ENCODE peak calls at places on chromosomes 4 and X, in seven cellular contexts. One of them, this sample, is unnamed. For H3K4me1, the result is how much of the 10 kb centered on the place peaks cover.

GRCh38 chr4:172927096-172927495 is 241.5 kb upstream of the GALNT7 start:
- DNase-seq in kidney: no peak
- DNase-seq in fibroblast of lung: no peak
- DNase-seq in mammary epithelial cell: no peak
- DNase-seq in testis: no peak
- DNase-seq in neural progenitor cell: no peak
- DNase-seq in colonic mucosa: no peak
- DNase-seq in this sample: no peak

GRCh38 chr4:88616275-88616996 is 24.2 kb downstream of the HERC3 start:
- DNase-seq in kidney: no peak
- DNase-seq in fibroblast of lung: peak
- DNase-seq in mammary epithelial cell: peak
- DNase-seq in testis: no peak
- DNase-seq in neural progenitor cell: no peak
- DNase-seq in colonic mucosa: no peak
- DNase-seq in this sample: no peak

GRCh38 chrX:51569561-51569960 is 49.2 kb downstream of the CENPVL3 start:
- DNase-seq in kidney: no peak
- DNase-seq in fibroblast of lung: no peak
- DNase-seq in mammary epithelial cell: peak
- DNase-seq in testis: no peak
- DNase-seq in neural progenitor cell: no peak
- DNase-seq in colonic mucosa: no peak
- DNase-seq in this sample: no peak

GRCh38 chr4:29459926-29460325 is 1260.2 kb upstream of the PCDH7 start:
- DNase-seq in kidney: no peak
- DNase-seq in fibroblast of lung: peak
- DNase-seq in mammary epithelial cell: no peak
- DNase-seq in testis: no peak
- DNase-seq in neural progenitor cell: no peak
- DNase-seq in colonic mucosa: no peak
- DNase-seq in this sample: no peak

GRCh38 chr4:109972786-109973528 is 60.3 kb downstream of the EGF start:
- DNase-seq in kidney: no peak
- DNase-seq in fibroblast of lung: no peak
- DNase-seq in mammary epithelial cell: no peak
- DNase-seq in testis: no peak
- DNase-seq in neural progenitor cell: peak
- DNase-seq in colonic mucosa: peak
- DNase-seq in this sample: no peak

GRCh38 chr4:183096276-183096965 is 2.6 kb upstream of the WWC2 start:
- DNase-seq in kidney: no peak
- DNase-seq in fibroblast of lung: no peak
- DNase-seq in mammary epithelial cell: no peak
- DNase-seq in testis: no peak
- DNase-seq in neural progenitor cell: peak
- DNase-seq in colonic mucosa: no peak
- DNase-seq in this sample: no peak

GRCh38 chrX:100946521-100946920 is 17.8 kb upstream of the XKRX start:
- DNase-seq in kidney: no peak
- DNase-seq in fibroblast of lung: peak
- DNase-seq in mammary epithelial cell: no peak
- DNase-seq in testis: no peak
- DNase-seq in neural progenitor cell: no peak
- DNase-seq in colonic mucosa: no peak
- DNase-seq in this sample: no peak

GRCh38 chr4:39526283-39526682 is 956 bp downstream of the UGDH start:
- DNase-seq in kidney: no peak
- DNase-seq in fibroblast of lung: no peak
- DNase-seq in mammary epithelial cell: no peak
- DNase-seq in testis: no peak
- DNase-seq in neural progenitor cell: peak
- DNase-seq in colonic mucosa: no peak
- DNase-seq in this sample: no peak

GRCh38 chrX:46575991-46576392 is 2.4 kb downstream of the CHST7 start:
- DNase-seq in kidney: no peak
- DNase-seq in fibroblast of lung: peak
- DNase-seq in mammary epithelial cell: peak
- DNase-seq in testis: peak
- DNase-seq in neural progenitor cell: peak
- DNase-seq in colonic mucosa: peak
- DNase-seq in this sample: peak

GRCh38 chr4:22389240-22389871 is 126.5 kb downstream of the ADGRA3 start:
- DNase-seq in kidney: no peak
- DNase-seq in fibroblast of lung: peak
- DNase-seq in mammary epithelial cell: peak
- DNase-seq in testis: peak
- DNase-seq in neural progenitor cell: peak
- DNase-seq in colonic mucosa: peak
- DNase-seq in this sample: no peak

GRCh38 chr4:76930721-76931481 is 18.7 kb upstream of the SEPTIN11 start:
- DNase-seq in kidney: no peak
- DNase-seq in fibroblast of lung: no peak
- DNase-seq in mammary epithelial cell: peak
- DNase-seq in testis: no peak
- DNase-seq in neural progenitor cell: no peak
- DNase-seq in colonic mucosa: no peak
- DNase-seq in this sample: no peak

GRCh38 chr4:103054030-103054429 is 22.5 kb downstream of the SLC9B2 start:
- DNase-seq in kidney: no peak
- DNase-seq in fibroblast of lung: no peak
- DNase-seq in mammary epithelial cell: no peak
- DNase-seq in testis: no peak
- DNase-seq in neural progenitor cell: no peak
- DNase-seq in colonic mucosa: no peak
- DNase-seq in this sample: peak

GRCh38 chr4:158255727-158256324 is 45.5 kb downstream of the TMEM144 start:
- DNase-seq in kidney: no peak
- DNase-seq in fibroblast of lung: peak
- DNase-seq in mammary epithelial cell: peak
- DNase-seq in testis: no peak
- DNase-seq in neural progenitor cell: peak
- DNase-seq in colonic mucosa: no peak
- DNase-seq in this sample: no peak

GRCh38 chr4:52751349-52751911 is at the start of gene ERVMER34-1:
- DNase-seq in kidney: peak
- DNase-seq in fibroblast of lung: peak
- DNase-seq in mammary epithelial cell: peak
- DNase-seq in testis: peak
- DNase-seq in neural progenitor cell: peak
- DNase-seq in colonic mucosa: peak
- DNase-seq in this sample: no peak

GRCh38 chr4:41146716-41147506 is 67.4 kb downstream of the APBB2 start:
- DNase-seq in kidney: no peak
- DNase-seq in fibroblast of lung: peak
- DNase-seq in mammary epithelial cell: no peak
- DNase-seq in testis: peak
- DNase-seq in neural progenitor cell: peak
- DNase-seq in colonic mucosa: no peak
- DNase-seq in this sample: no peak

GRCh38 chr4:73832651-73833237 is 3.7 kb upstream of the CXCL6 start:
- DNase-seq in kidney: no peak
- DNase-seq in fibroblast of lung: peak
- DNase-seq in mammary epithelial cell: peak
- DNase-seq in testis: no peak
- DNase-seq in neural progenitor cell: no peak
- DNase-seq in colonic mucosa: no peak
- DNase-seq in this sample: no peak

GRCh38 chrX:47093248-47093647 is 15.0 kb downstream of the RGN start:
- DNase-seq in kidney: no peak
- DNase-seq in fibroblast of lung: peak
- DNase-seq in mammary epithelial cell: peak
- DNase-seq in testis: no peak
- DNase-seq in neural progenitor cell: peak
- DNase-seq in colonic mucosa: no peak
- DNase-seq in this sample: no peak

GRCh38 chr4:148061795-148062194 is 329.9 kb downstream of the ARHGAP10 start:
- DNase-seq in kidney: no peak
- DNase-seq in fibroblast of lung: no peak
- DNase-seq in mammary epithelial cell: no peak
- DNase-seq in testis: peak
- DNase-seq in neural progenitor cell: no peak
- DNase-seq in colonic mucosa: peak
- DNase-seq in this sample: no peak

GRCh38 chr4:21900211-21900610 is 48.4 kb downstream of the KCNIP4 start:
- DNase-seq in kidney: no peak
- DNase-seq in fibroblast of lung: no peak
- DNase-seq in mammary epithelial cell: no peak
- DNase-seq in testis: no peak
- DNase-seq in neural progenitor cell: no peak
- DNase-seq in colonic mucosa: no peak
- DNase-seq in this sample: no peak

GRCh38 chr4:47705326-47705981 is 132.4 kb downstream of the CORIN start:
- DNase-seq in kidney: no peak
- DNase-seq in fibroblast of lung: peak
- DNase-seq in mammary epithelial cell: no peak
- DNase-seq in testis: no peak
- DNase-seq in neural progenitor cell: peak
- DNase-seq in colonic mucosa: no peak
- DNase-seq in this sample: no peak

GRCh38 chrX:140503230-140503585 is 1.7 kb downstream of the SOX3 start:
- DNase-seq in kidney: no peak
- DNase-seq in fibroblast of lung: no peak
- DNase-seq in mammary epithelial cell: no peak
- DNase-seq in testis: peak
- DNase-seq in neural progenitor cell: peak
- DNase-seq in colonic mucosa: no peak
- DNase-seq in this sample: no peak

GRCh38 chrX:140501940-140502468 is 2.9 kb downstream of the SOX3 start:
- DNase-seq in kidney: no peak
- DNase-seq in fibroblast of lung: no peak
- DNase-seq in mammary epithelial cell: no peak
- DNase-seq in testis: no peak
- DNase-seq in neural progenitor cell: peak
- DNase-seq in colonic mucosa: no peak
- DNase-seq in this sample: no peak

GRCh38 chrX:140504371-140505324 is at the start of gene SOX3:
- DNase-seq in kidney: peak
- DNase-seq in fibroblast of lung: no peak
- DNase-seq in mammary epithelial cell: no peak
- DNase-seq in testis: peak
- DNase-seq in neural progenitor cell: peak
- DNase-seq in colonic mucosa: no peak
- DNase-seq in this sample: no peak

GRCh38 chrX:140502491-140503229 is 2.2 kb downstream of the SOX3 start:
- DNase-seq in kidney: no peak
- DNase-seq in fibroblast of lung: no peak
- DNase-seq in mammary epithelial cell: no peak
- DNase-seq in testis: no peak
- DNase-seq in neural progenitor cell: peak
- DNase-seq in colonic mucosa: no peak
- DNase-seq in this sample: no peak

DNA sequence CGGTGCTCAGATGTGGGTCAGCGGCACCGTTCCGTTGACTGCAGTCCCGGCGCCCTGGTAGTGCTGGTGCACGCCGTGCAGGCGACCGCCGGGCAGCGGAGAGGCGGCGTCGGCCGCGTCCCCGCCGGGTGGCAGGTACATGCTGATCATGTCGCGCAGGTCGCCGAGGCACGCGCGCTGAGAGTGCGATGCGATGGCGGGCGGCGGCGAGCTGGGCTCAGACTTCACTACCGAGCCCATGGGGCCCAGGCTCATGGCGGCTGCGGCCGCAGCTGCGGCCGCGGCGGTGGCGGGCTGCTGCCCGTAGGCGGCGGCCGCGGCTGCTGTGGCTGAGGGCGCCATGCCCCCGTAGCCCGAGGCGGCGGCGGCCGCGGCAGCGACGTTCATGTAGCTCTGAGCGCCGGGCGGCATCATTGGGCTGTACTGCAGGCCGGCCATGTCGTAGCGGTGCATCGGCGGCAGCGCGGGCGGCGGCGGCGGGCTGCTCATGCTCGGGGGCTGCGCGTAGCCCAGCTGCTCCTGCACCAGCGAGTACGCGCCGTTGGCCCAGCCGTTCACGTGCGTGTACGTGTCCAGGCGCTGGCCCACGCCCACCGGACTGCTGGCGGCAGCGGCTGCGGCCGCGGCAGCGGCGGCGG is 1.0 kb downstream of the SOX3 start:
- DNase-seq in kidney: peak
- DNase-seq in fibroblast of lung: peak
- DNase-seq in mammary epithelial cell: no peak
- DNase-seq in testis: peak
- DNase-seq in neural progenitor cell: peak
- DNase-seq in colonic mucosa: no peak
- DNase-seq in this sample: no peak
- H3K4me3 ChIP-seq in kidney: no peak
- H3K4me3 ChIP-seq in fibroblast of lung: no peak
- H3K4me3 ChIP-seq in mammary epithelial cell: no peak
- H3K4me3 ChIP-seq in testis: peak
- H3K4me3 ChIP-seq in neural progenitor cell: peak
- H3K4me3 ChIP-seq in colonic mucosa: no peak
- H3K4me3 ChIP-seq in this sample: no peak

GRCh38 chr4:94305468-94306225 is 37.0 kb downstream of the HPGDS start:
- DNase-seq in kidney: no peak
- DNase-seq in fibroblast of lung: peak
- DNase-seq in mammary epithelial cell: no peak
- DNase-seq in testis: no peak
- DNase-seq in neural progenitor cell: no peak
- DNase-seq in colonic mucosa: no peak
- DNase-seq in this sample: no peak
- H3K4me1 ChIP-seq in kidney: under half
- H3K4me1 ChIP-seq in fibroblast of lung: under half
- H3K4me1 ChIP-seq in mammary epithelial cell: under half
- H3K4me1 ChIP-seq in testis: under half
- H3K4me1 ChIP-seq in neural progenitor cell: under half
- H3K4me1 ChIP-seq in colonic mucosa: under half
- H3K4me1 ChIP-seq in this sample: under half

DNA sequence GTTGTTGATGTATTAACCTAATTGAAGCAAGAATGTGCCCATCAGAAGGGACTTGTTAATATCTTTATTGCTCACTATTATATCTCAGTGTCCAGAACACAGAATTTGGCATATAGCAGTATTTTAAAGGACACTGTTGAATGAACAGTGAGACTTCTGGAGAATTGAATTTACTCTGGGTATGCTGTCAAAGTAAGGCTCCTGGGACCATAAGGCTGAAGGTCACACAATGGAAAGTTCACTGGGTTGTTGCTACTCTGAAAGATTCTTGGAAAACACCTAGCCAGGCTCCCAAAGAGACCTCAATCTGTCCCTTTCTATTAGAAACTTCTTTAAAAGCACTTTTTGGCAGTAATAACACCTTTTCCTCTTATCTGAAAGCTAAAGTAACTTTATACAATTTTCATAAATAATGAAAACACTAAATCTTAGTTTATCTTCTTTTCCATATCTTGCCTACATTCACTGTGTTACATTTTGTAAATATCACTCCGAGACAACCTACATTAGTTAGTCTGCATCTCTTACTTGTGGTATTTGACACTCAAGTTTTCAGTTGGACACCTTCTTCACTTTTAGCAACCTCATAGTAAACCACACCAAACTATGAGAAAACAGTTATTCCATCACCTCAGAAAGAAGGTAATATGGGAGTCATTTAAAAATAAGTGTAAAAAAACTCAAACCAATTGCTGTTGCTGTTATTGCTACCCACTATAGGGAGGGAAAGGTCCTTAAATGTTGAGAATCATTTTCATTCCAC is 66.0 kb upstream of the TEX13D start:
- DNase-seq in kidney: no peak
- DNase-seq in fibroblast of lung: no peak
- DNase-seq in mammary epithelial cell: no peak
- DNase-seq in testis: no peak
- DNase-seq in neural progenitor cell: no peak
- DNase-seq in colonic mucosa: no peak
- DNase-seq in this sample: no peak
- TF ChIP-seq CTCF in kidney: no peak
- TF ChIP-seq CTCF in fibroblast of lung: no peak
- TF ChIP-seq CTCF in mammary epithelial cell: no peak
- TF ChIP-seq CTCF in testis: no peak
- TF ChIP-seq CTCF in neural progenitor cell: no peak
- TF ChIP-seq CTCF in colonic mucosa: no peak
- TF ChIP-seq CTCF in this sample: no peak

GRCh38 chrX:44352739-44353138 is 9.3 kb upstream of the EFHC2 start:
- DNase-seq in kidney: no peak
- DNase-seq in fibroblast of lung: no peak
- DNase-seq in mammary epithelial cell: peak
- DNase-seq in testis: no peak
- DNase-seq in neural progenitor cell: no peak
- DNase-seq in colonic mucosa: no peak
- DNase-seq in this sample: no peak
- H3K4me3 ChIP-seq in kidney: no peak
- H3K4me3 ChIP-seq in fibroblast of lung: no peak
- H3K4me3 ChIP-seq in mammary epithelial cell: no peak
- H3K4me3 ChIP-seq in testis: no peak
- H3K4me3 ChIP-seq in neural progenitor cell: no peak
- H3K4me3 ChIP-seq in colonic mucosa: no peak
- H3K4me3 ChIP-seq in this sample: no peak